ENCODE peak calls at places on chromosome 17, in five cellular contexts. K, A, Z, Y and I are unnamed samples.
A peak's percentile ranks its signal among the peaks of the same experiment; 100 is the strongest.

GRCh38 chr17:34733351-34733750 is 154.0 kb downstream of the TMEM132E start:
- DNase-seq in K (no peak), A (no peak), Z (no peak), Y (no peak), I (no peak)

GRCh38 chr17:50532452-50533024 is at the start of gene EPN3:
- DNase-seq in K (no peak), A (no peak), Z (peak; percentile 90), Y (peak; percentile 88), I (no peak)

GRCh38 chr17:56173958-56174357 is 20.7 kb downstream of the ANKFN1 start:
- DNase-seq in K (no peak), A (peak; percentile 51), Z (no peak), Y (no peak), I (no peak)

GRCh38 chr17:42507671-42508070 is 28.4 kb upstream of the NAGLU start:
- DNase-seq in K (no peak), A (no peak), Z (no peak), Y (no peak), I (no peak)

GRCh38 chr17:63309021-63309420 is 137.1 kb downstream of the CYB561 start:
- DNase-seq in K (no peak), A (no peak), Z (no peak), Y (no peak), I (no peak)

GRCh38 chr17:70080541-70081347 is 5.7 kb downstream of the KCNJ16 start:
- DNase-seq in K (peak; percentile 32), A (no peak), Z (no peak), Y (no peak), I (peak; percentile 37)

GRCh38 chr17:296906-297690 is 55.5 kb downstream of the RPH3AL start:
- DNase-seq in K (no peak), A (no peak), Z (no peak), Y (peak; percentile 10), I (no peak)

GRCh38 chr17:1058423-1059130 is 61.6 kb downstream of the TIMM22 start:
- DNase-seq in K (no peak), A (no peak), Z (no peak), Y (no peak), I (peak; percentile 32)

GRCh38 chr17:73007447-73007846 is 85.0 kb downstream of the SLC39A11 start:
- DNase-seq in K (no peak), A (no peak), Z (no peak), Y (peak; percentile 45), I (no peak)

GRCh38 chr17:68600881-68601564 is at the start of gene FAM20A:
- DNase-seq in K (peak; percentile 82), A (peak; percentile 15), Z (no peak), Y (peak; percentile 54), I (no peak)

GRCh38 chr17:72677714-72678390 is 414.6 kb downstream of the SLC39A11 start:
- DNase-seq in K (no peak), A (no peak), Z (no peak), Y (no peak), I (no peak)

GRCh38 chr17:49557204-49558024 is 18.3 kb upstream of the NXPH3 start:
- DNase-seq in K (peak; percentile 49), A (no peak), Z (no peak), Y (no peak), I (no peak)

GRCh38 chr17:77228224-77229215 is 87.8 kb downstream of the SEC14L1 start:
- DNase-seq in K (no peak), A (no peak), Z (no peak), Y (no peak), I (no peak)

GRCh38 chr17:15951368-15952047 is 6.6 kb downstream of the ADORA2B start:
- DNase-seq in K (no peak), A (no peak), Z (no peak), Y (no peak), I (no peak)

GRCh38 chr17:17781591-17782424 is 55.0 kb downstream of the SREBF1 start:
- DNase-seq in K (peak; percentile 83), A (peak; percentile 91), Z (peak; percentile 67), Y (peak; percentile 76), I (peak; percentile 60)

GRCh38 chr17:74267579-74267978 is 6.5 kb upstream of the DNAI2 start:
- DNase-seq in K (no peak), A (no peak), Z (no peak), Y (no peak), I (no peak)

GRCh38 chr17:41544497-41544896 is 16.4 kb upstream of the KRT19 start:
- DNase-seq in K (no peak), A (no peak), Z (no peak), Y (no peak), I (no peak)

DNA sequence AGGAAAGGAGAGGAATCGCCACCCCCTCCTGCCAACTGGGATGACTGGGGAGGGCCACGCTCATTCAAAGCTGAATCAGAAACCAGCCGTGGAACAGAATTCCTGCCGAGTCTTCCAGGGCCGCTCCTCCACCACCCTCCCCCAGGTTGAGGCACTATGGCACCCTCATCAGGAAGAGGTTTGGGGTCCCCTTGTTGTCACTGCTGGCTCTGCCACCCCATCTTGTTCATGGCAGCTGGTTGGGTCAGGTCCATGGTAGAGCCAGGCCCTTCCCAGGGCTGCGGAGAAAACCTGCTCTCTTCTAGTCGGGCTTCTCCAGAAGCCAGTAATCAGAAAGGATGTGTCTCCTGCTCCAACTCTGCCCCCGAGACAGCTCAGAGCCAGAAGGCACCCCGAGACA is 41.8 kb downstream of the KCNJ12 start:
- DNase-seq in K (no peak), A (no peak), Z (no peak), Y (peak; percentile 4), I (no peak)
- TF ChIP-seq POLR2A in K (no peak), A (no peak), Z (no peak), Y (no peak), I (no peak)

GRCh38 chr17:79802039-79802735 is 5.3 kb upstream of the CBX8 start:
- DNase-seq in K (no peak), A (no peak), Z (no peak), Y (no peak), I (no peak)

GRCh38 chr17:79799538-79800324 is 2.9 kb upstream of the CBX8 start:
- DNase-seq in K (no peak), A (no peak), Z (no peak), Y (no peak), I (no peak)

GRCh38 chr17:79799174-79799537 is 2.3 kb upstream of the CBX8 start:
- DNase-seq in K (no peak), A (no peak), Z (no peak), Y (no peak), I (no peak)

GRCh38 chr17:79801156-79802038 is 4.5 kb upstream of the CBX8 start:
- DNase-seq in K (no peak), A (no peak), Z (peak; percentile 54), Y (peak; percentile 58), I (no peak)

DNA sequence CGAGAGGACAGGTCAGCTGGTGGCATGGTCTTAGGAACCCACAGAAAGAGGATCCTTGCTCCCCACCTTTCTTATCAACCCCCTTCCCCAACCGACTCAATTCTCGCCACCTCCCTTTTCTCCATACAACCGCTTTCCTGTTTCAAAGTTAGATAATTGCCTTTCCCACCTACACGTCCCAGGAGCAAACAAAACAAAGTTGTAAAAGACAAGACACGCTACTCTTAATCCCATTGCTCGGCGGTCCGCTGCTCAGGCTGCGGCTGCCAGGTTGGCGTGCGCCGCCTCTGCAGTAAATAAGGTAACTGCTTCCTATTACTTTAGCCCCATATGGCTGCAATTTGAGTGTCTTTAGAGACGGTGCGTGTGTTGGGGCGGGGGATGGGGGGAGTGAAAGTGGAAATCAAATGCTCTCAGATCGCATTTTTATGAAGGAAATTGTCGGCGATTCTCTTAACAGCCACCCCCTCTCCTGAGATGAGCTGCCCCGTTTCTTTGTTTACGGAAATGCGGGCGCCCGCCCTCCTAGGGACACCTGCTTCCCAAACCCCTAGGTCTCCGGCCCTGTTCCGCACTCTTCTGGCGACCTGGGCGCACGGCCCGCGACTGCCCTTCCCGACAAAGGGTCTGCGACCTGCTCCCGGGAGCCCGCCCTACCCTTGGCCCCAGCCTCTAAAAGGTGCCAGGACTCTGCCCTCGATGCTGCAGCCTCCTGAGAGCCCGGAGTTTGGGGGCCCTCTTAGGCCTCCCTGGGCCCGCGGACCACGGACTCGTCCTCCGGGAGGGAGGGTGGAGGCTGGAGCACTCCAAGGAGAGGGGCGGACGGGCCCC is 3.7 kb upstream of the CBX8 start:
- DNase-seq in K (no peak), A (no peak), Z (no peak), Y (no peak), I (no peak)
- H3K4me3 ChIP-seq in K (no peak overlapping the region), A (no peak overlapping the region), Z (no peak overlapping the region), Y (no peak overlapping the region), I (no peak overlapping the region)

GRCh38 chr17:57531648-57532486 is 213.2 kb downstream of the CCDC182 start:
- DNase-seq in K (no peak), A (no peak), Z (no peak), Y (no peak), I (no peak)
- TF ChIP-seq CTCF in K (no peak), A (no peak), Z (no peak), Y (no peak), I (no peak)

DNA sequence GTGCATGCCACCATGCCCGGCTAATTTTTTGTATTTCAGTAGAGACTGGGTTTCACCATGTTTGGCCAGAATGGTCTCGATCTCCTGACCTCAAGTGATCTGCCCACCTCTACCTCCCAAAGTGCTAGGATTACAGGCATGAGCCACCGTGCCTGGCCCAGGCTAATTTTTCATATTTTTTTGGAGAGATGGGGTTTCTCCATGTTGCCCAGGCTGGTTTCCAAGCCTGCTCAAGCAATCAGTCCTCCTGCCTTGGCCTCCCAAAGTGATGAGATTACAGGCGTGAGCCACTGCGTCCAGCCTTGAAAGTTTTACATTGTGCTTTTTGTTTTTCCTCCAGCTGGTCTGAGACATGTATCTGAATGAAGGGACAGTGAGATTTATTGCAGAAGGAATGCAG is 3.5 kb upstream of the ENGASE start:
- DNase-seq in K (no peak), A (no peak), Z (no peak), Y (no peak), I (no peak)
- TF ChIP-seq POLR2A in K (no peak), A (no peak), Z (no peak), Y (no peak), I (no peak)

GRCh38 chr17:10748475-10749110 is 18.8 kb upstream of the TMEM220 start:
- DNase-seq in K (no peak), A (no peak), Z (no peak), Y (no peak), I (no peak)

GRCh38 chr17:10742431-10742830 is 12.6 kb upstream of the TMEM220 start:
- DNase-seq in K (no peak), A (no peak), Z (no peak), Y (no peak), I (no peak)

GRCh38 chr17:10743316-10744009 is 13.6 kb upstream of the TMEM220 start:
- DNase-seq in K (no peak), A (no peak), Z (no peak), Y (no peak), I (peak; percentile 27)

GRCh38 chr17:10744509-10745000 is 14.7 kb upstream of the TMEM220 start:
- DNase-seq in K (no peak), A (no peak), Z (no peak), Y (no peak), I (no peak)

DNA sequence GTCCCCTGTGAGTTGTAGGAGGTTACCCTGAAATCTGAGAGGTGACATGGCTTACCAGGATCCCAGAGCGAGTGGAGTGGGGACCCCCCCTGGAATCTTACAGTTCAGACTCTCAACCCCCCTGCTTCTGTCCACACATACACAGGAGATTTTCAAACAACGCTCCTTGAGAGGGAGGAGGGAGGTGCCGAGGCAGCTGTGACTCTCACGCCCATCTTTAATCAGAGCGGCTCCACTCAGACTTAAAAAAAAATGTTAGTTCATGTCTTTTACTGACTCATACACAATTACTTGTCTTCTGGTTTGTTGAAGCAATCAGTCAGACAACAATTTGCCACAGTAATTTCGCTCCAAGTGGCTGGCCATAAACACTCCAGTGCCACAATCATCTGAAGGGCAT is 15.4 kb upstream of the TMEM220 start:
- DNase-seq in K (no peak), A (no peak), Z (no peak), Y (no peak), I (no peak)
- H3K4me3 ChIP-seq in K (no peak overlapping the region), A (no peak overlapping the region), Z (no peak overlapping the region), Y (no peak overlapping the region), I (no peak overlapping the region)